ENCODE peak calls at places on chromosomes 6 and 20, in eight cellular contexts. P is psoas muscle; H is CD8-positive, alpha-beta T cell; F is neuronal stem cell; X is stomach; G is cardiac muscle cell; D is tibial artery; J is RWPE2. T is an unnamed sample. For H3K4me1 and H3K36me3, the result is how much of the 10 kb centered on the place peaks cover.

GRCh38 chr6:6916598-6916997 is 191.2 kb upstream of the RREB1 start:
- DNase-seq in H (no peak), X (no peak), F (no peak), J (no peak), D (no peak), G (no peak), P (peak), T (no peak)

GRCh38 chr20:23646106-23646958 is 8.6 kb upstream of the CST3 start:
- DNase-seq in J (no peak), H (no peak), X (no peak), F (no peak), G (no peak), P (no peak), D (no peak), T (no peak)

GRCh38 chr6:152112503-152113261 is 305.2 kb downstream of the ESR1 start:
- DNase-seq in D (peak), P (peak), G (no peak), J (no peak), H (no peak), F (no peak), X (peak), T (no peak)

GRCh38 chr6:165206798-165207197 is 102.6 kb downstream of the C6orf118 start:
- DNase-seq in X (no peak), G (no peak), F (no peak), D (no peak), P (no peak), H (no peak), J (no peak), T (no peak)

GRCh38 chr6:83368582-83368981 is 62.3 kb downstream of the ME1 start:
- DNase-seq in J (no peak), G (no peak), H (no peak), D (no peak), F (no peak), X (no peak), P (no peak), T (no peak)

GRCh38 chr20:44993343-44993742 is 27.0 kb downstream of the STK4 start:
- DNase-seq in H (no peak), P (no peak), J (no peak), F (no peak), D (no peak), X (no peak), G (peak), T (peak)

GRCh38 chr6:54307412-54308036 is 717 bp upstream of the TINAG start:
- DNase-seq in J (no peak), F (no peak), H (no peak), P (no peak), D (no peak), G (no peak), X (no peak), T (no peak)

GRCh38 chr6:86192123-86192522 is 549.4 kb upstream of the SYNCRIP start:
- DNase-seq in F (no peak), J (no peak), H (no peak), D (no peak), G (no peak), P (no peak), X (no peak), T (no peak)

GRCh38 chr20:58399926-58400325 is 10.9 kb downstream of the VAPB start:
- DNase-seq in G (no peak), J (no peak), D (no peak), H (no peak), X (no peak), F (no peak), P (no peak), T (no peak)

GRCh38 chr20:4973330-4974097 is 27.8 kb downstream of the SLC23A2 start:
- DNase-seq in D (peak), P (peak), G (peak), X (peak), J (no peak), F (no peak), H (peak), T (no peak)

GRCh38 chr6:71400852-71401251 is 112.2 kb downstream of the OGFRL1 start:
- DNase-seq in X (no peak), H (no peak), G (no peak), F (no peak), J (no peak), P (no peak), D (no peak), T (no peak)

GRCh38 chr20:52269926-52270325 is 78.3 kb upstream of the ZFP64 start:
- DNase-seq in D (no peak), P (no peak), F (no peak), J (no peak), X (no peak), G (no peak), H (no peak), T (no peak)

GRCh38 chr6:35170166-35170565 is 29.0 kb upstream of the TCP11 start:
- DNase-seq in D (no peak), J (no peak), G (no peak), F (no peak), X (no peak), P (no peak), H (no peak), T (no peak)

GRCh38 chr6:6915219-6915618 is 192.5 kb upstream of the RREB1 start:
- DNase-seq in J (no peak), D (no peak), F (no peak), H (no peak), P (no peak), X (no peak), G (peak), T (no peak)

GRCh38 chr20:23686046-23686750 is 2.6 kb downstream of the CST4 start:
- DNase-seq in D (no peak), X (no peak), P (no peak), G (no peak), J (no peak), F (no peak), H (no peak), T (no peak)

GRCh38 chr6:45626087-45626891 is 248.6 kb upstream of the SUPT3H start:
- DNase-seq in G (peak), F (no peak), J (peak), D (no peak), X (no peak), P (no peak), H (no peak), T (no peak)

GRCh38 chr6:170041526-170041925 is 249.4 kb downstream of the DLL1 start:
- DNase-seq in J (peak), H (no peak), X (no peak), G (no peak), D (no peak), P (no peak), F (no peak), T (no peak)

GRCh38 chr6:1208876-1209275 is 103.0 kb upstream of the FOXQ1 start:
- DNase-seq in D (no peak), P (no peak), F (no peak), G (no peak), H (no peak), J (no peak), X (no peak), T (no peak)

GRCh38 chr20:40307937-40308478 is 381.0 kb downstream of the MAFB start:
- DNase-seq in G (no peak), F (no peak), D (no peak), J (no peak), X (no peak), H (no peak), P (no peak), T (no peak)

GRCh38 chr20:1800777-1801176 is 94.4 kb upstream of the SIRPA start:
- DNase-seq in H (no peak), X (no peak), F (no peak), J (no peak), P (no peak), D (no peak), G (peak), T (no peak)

GRCh38 chr6:22613695-22614094 is 44.3 kb downstream of the HDGFL1 start:
- DNase-seq in H (no peak), D (no peak), F (no peak), G (peak), J (no peak), P (no peak), X (no peak), T (no peak)

GRCh38 chr20:50595433-50595895 is 85.3 kb downstream of the PTPN1 start:
- DNase-seq in H (no peak), J (no peak), F (no peak), D (no peak), P (no peak), G (no peak), X (no peak), T (no peak)

GRCh38 chr20:25078662-25079061 is 3.3 kb downstream of the VSX1 start:
- DNase-seq in D (no peak), F (no peak), G (no peak), J (peak), X (peak), H (no peak), P (no peak), T (no peak)

GRCh38 chr6:31513456-31514165 is 15.2 kb upstream of the MCCD1 start:
- DNase-seq in P (no peak), F (no peak), D (no peak), H (no peak), J (no peak), X (no peak), G (no peak), T (no peak)

GRCh38 chr20:38021373-38021772 is 11.9 kb downstream of the TTI1 start:
- DNase-seq in P (no peak), D (no peak), H (no peak), X (no peak), G (no peak), J (no peak), F (no peak), T (no peak)

GRCh38 chr20:32575227-32575581 is 9.9 kb downstream of the NOL4L start:
- DNase-seq in F (no peak), D (no peak), J (peak), P (no peak), G (no peak), H (no peak), X (no peak), T (no peak)

GRCh38 chr6:51675020-51675419 is 412.4 kb downstream of the PKHD1 start:
- DNase-seq in P (no peak), G (no peak), X (no peak), J (no peak), F (no peak), H (no peak), D (no peak), T (no peak)

GRCh38 chr20:37745553-37745952 is 51.7 kb downstream of the CTNNBL1 start:
- DNase-seq in D (no peak), J (no peak), G (no peak), X (no peak), F (no peak), P (no peak), H (no peak), T (no peak)

GRCh38 chr6:112214749-112215269 is 39.6 kb downstream of the LAMA4 start:
- DNase-seq in P (no peak), F (no peak), D (no peak), J (no peak), X (no peak), G (peak), H (no peak), T (no peak)

GRCh38 chr6:112215901-112216300 is 38.5 kb downstream of the LAMA4 start:
- DNase-seq in H (no peak), X (no peak), J (no peak), D (no peak), G (no peak), P (no peak), F (no peak), T (no peak)

GRCh38 chr6:112218563-112218962 is 35.8 kb downstream of the LAMA4 start:
- DNase-seq in G (peak), J (no peak), D (no peak), X (no peak), H (no peak), P (no peak), F (no peak), T (no peak)

GRCh38 chr6:112221561-112221960 is 32.8 kb downstream of the LAMA4 start:
- DNase-seq in J (no peak), F (no peak), H (no peak), X (no peak), D (no peak), G (no peak), P (no peak), T (no peak)

GRCh38 chr6:112216699-112217551 is 37.4 kb downstream of the LAMA4 start:
- DNase-seq in J (no peak), F (no peak), G (peak), P (no peak), H (no peak), X (no peak), D (no peak), T (no peak)
- H3K27ac ChIP-seq in J (peak), F (no peak), G (no peak), P (no peak), H (no peak), X (peak), D (peak), T (no peak)

DNA sequence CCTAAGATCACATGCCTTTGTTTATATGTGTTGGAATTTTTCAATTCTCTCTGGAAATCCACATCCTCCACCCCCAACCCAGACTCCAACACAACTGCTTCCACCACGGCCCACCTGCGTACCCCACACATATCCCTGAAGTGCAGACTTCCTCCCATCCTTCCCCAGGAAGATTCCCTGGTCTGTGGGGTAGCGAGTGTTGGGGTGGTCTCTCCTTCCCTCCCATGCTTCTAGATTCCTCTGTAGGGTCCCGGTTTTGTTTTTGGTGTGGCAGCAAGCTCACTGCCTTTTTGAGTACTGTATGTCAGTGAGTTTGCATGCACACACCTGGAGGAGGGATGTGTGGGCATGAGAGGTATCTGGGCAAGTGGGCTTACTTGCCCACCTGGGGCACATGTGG is 127.6 kb downstream of the MRPL14 start:
- DNase-seq in J (peak), P (peak), G (no peak), F (no peak), X (no peak), D (peak), H (no peak), T (no peak)
- H3K4me1 ChIP-seq in J (under half), P (under half), G (under half), F (under half), X (under half), D (under half), H (under half), T (under half)

GRCh38 chr20:3311623-3312022 is 72.6 kb upstream of the SLC4A11 start:
- DNase-seq in P (no peak), J (no peak), F (no peak), G (no peak), X (peak), D (no peak), H (no peak), T (no peak)
- H3K36me3 ChIP-seq in P (under half), J (half or more), F (half or more), G (under half), X (half or more), D (half or more), H (under half), T (under half)

GRCh38 chr20:62817975-62818591 is 1.2 kb downstream of the COL9A3 start:
- DNase-seq in X (no peak), P (no peak), H (no peak), J (peak), D (no peak), F (no peak), G (no peak), T (no peak)
- H3K27ac ChIP-seq in X (no peak), P (no peak), H (no peak), J (peak), D (no peak), F (no peak), G (no peak), T (no peak)

DNA sequence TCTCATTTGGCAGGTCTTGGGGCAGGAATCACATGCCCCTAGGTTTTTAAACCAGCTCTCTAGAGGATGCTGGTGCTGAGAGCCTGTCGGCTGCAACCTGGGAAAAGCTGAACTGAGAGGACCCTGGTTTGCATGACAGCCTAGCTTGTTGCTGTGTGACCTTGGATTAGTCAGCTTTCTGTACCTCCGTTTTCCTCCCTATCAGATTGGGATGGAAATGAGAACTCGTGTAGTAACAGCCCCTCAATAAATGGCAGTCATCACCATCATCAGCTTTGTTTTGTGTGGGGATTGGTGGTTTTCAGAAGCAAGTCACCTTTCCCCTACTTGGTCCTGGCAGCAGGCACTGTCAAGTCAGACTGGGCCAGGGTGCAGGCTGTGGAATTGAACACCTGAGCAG is 75.2 kb upstream of the MYL9 start:
- DNase-seq in G (no peak), J (no peak), P (no peak), H (no peak), F (no peak), X (no peak), D (no peak), T (no peak)
- H3K4me1 ChIP-seq in G (under half), J (under half), P (half or more), H (half or more), F (under half), X (half or more), D (half or more), T (half or more)

GRCh38 chr20:46366826-46367225 is 39.6 kb downstream of the ELMO2 start:
- DNase-seq in G (no peak), J (no peak), X (no peak), F (no peak), P (no peak), H (no peak), D (no peak), T (no peak)

GRCh38 chr20:46365483-46366215 is 40.8 kb downstream of the ELMO2 start:
- DNase-seq in D (no peak), X (no peak), F (no peak), H (no peak), J (no peak), P (no peak), G (no peak), T (no peak)

GRCh38 chr20:46368902-46369268 is 37.5 kb downstream of the ELMO2 start:
- DNase-seq in G (no peak), X (no peak), H (no peak), J (no peak), D (no peak), F (no peak), P (no peak), T (no peak)

GRCh38 chr20:46367967-46368901 is 38.2 kb downstream of the ELMO2 start:
- DNase-seq in H (no peak), P (no peak), X (no peak), D (no peak), G (no peak), F (no peak), J (no peak), T (no peak)

DNA sequence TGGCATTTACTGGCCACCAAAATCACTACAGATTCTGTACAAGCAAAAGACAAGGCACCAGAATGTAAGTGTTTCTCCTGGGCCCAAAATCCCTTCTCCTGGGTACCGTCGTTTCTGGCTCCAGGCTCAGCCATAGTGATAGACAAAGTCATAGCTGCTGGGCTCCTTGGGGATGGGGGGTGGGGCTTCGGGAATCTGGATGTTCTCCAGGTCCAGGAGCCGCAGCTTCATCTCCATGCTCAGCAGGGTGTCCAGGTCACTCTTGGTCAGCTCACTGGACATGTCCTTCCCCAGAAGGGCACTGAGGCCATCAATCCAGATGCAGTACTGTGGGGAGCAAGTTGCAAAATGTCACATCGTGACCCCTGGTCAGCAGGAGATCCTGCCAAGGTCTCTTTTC is 39.2 kb downstream of the ELMO2 start:
- DNase-seq in J (no peak), D (no peak), P (no peak), H (no peak), X (no peak), F (no peak), G (no peak), T (no peak)
- H3K36me3 ChIP-seq in J (half or more), D (half or more), P (under half), H (under half), X (half or more), F (half or more), G (under half), T (half or more)

T was measured in CD4-positive, CD25-positive, alpha-beta regulatory T cell.